ENCODE peak calls at places on chromosome 1, in ten cellular contexts. E is H1, X is Peyer's patch, V is adrenal gland, I is uterus, D is breast epithelium, J is heart left ventricle, R is sigmoid colon, K is IMR-90, F is esophagus squamous epithelium. Z is an unnamed sample.

GRCh38 chr1:2316451-2316940 is 74.9 kb downstream of the MORN1 start:
- DNase-seq in I (no peak), F (no peak), D (no peak), X (no peak), E (no peak), R (no peak), K (peak; percentile 47), J (no peak), V (no peak), Z (no peak)

GRCh38 chr1:218967836-218968235 is 205.8 kb upstream of the LYPLAL1 start:
- DNase-seq in E (no peak), R (no peak), F (no peak), D (no peak), X (no peak), V (no peak), K (peak; percentile 39), I (no peak), J (no peak), Z (no peak)

GRCh38 chr1:40032240-40032891 is 8.2 kb upstream of the CAP1 start:
- DNase-seq in K (peak; percentile 76), F (no peak), V (no peak), D (no peak), R (no peak), I (peak; percentile 53), E (no peak), J (peak; percentile 41), X (peak; percentile 88), Z (peak; percentile 70)

GRCh38 chr1:63173161-63173560 is 149.2 kb upstream of the FOXD3 start:
- DNase-seq in E (no peak), J (no peak), I (no peak), D (no peak), X (no peak), F (no peak), R (no peak), V (no peak), K (no peak), Z (no peak)

GRCh38 chr1:220843481-220844011 is 35.7 kb upstream of the HLX start:
- DNase-seq in E (no peak), F (no peak), I (peak; percentile 51), J (peak; percentile 86), X (peak; percentile 50), R (peak; percentile 86), V (peak; percentile 30), K (peak; percentile 55), D (no peak), Z (no peak)

GRCh38 chr1:213120386-213120785 is 69.3 kb downstream of the RPS6KC1 start:
- DNase-seq in K (peak; percentile 19), I (no peak), X (no peak), D (no peak), V (no peak), R (no peak), J (no peak), E (no peak), F (no peak), Z (no peak)

GRCh38 chr1:48916121-48917069 is 139.7 kb upstream of the BEND5 start:
- DNase-seq in F (no peak), X (no peak), I (no peak), J (no peak), V (peak; percentile 19), K (peak; percentile 2), D (no peak), R (no peak), E (peak; percentile 27), Z (peak; percentile 7)

GRCh38 chr1:53356637-53357036 is 28.8 kb upstream of the LRP8 start:
- DNase-seq in X (no peak), R (no peak), E (no peak), F (no peak), K (no peak), D (no peak), I (no peak), V (no peak), J (no peak), Z (no peak)

GRCh38 chr1:86913896-86914634 is at the start of gene SELENOF:
- DNase-seq in F (peak; percentile 96), E (peak; percentile 100), V (peak; percentile 100), I (peak; percentile 99), K (peak; percentile 100), D (peak; percentile 98), R (peak; percentile 99), J (peak; percentile 99), X (peak; percentile 100), Z (peak; percentile 100)
- TF ChIP-seq POLR2A in F (peak; percentile 43), E (peak; percentile 83), V (peak; percentile 24), I (peak; percentile 11), K (peak; percentile 83), D (no peak), R (no peak), J (peak; percentile 30), X (peak; percentile 37), Z (peak; percentile 91)

DNA sequence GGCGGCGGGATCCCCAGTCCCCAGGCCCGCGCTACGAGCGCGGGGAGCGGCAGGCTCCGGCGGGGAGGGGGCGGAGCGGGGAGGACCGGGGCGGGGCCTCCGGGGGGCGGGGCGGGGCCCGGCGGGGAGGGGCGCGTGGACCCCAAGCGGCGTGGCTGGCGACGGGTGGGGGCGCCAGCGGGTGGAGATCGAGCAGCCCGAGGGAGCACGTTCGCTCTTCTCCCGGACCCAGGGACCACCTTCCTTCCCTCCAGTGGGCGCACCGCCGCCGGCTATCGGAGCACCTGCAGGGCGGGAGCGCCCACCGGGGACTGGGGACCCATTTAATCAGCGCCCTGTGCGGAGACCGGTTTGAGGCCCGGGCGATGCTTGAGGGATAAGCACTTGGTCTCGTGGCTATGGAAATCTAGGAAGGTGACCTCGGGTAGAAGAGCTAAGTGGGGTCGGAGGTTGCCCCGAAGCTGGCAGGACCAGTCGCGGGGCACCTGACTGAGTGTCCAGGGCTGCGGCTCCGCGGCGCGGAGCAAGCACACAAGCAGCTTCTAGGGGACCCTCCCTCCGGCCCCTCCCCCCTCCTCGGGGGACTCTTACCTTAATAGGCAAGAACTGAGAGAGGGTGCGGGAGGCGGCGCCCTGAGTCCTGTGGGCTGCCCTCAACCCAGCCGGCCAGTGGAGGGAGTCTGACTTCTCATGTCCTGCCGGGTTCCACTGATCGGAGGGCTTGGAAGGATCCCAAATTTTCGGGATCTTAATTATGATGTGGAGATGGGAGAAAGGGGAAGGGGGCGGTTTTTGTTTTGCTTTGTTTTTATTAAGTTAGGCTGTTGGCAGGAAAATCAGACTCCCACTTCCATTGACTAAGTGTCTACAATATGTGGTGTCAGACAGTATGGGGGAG is at the start of gene TSPAN2:
- DNase-seq in J (peak; percentile 78), K (peak; percentile 59), D (peak; percentile 60), R (peak; percentile 98), V (peak; percentile 27), E (peak; percentile 91), I (peak; percentile 97), X (peak; percentile 76), F (no peak), Z (peak; percentile 45)
- TF ChIP-seq POLR2A in J (no peak), K (no peak), D (no peak), R (peak; percentile 87), V (no peak), E (peak; percentile 93), I (peak; percentile 74), X (no peak), F (no peak), Z (no peak)

GRCh38 chr1:224201853-224202252 is 18.8 kb downstream of the DEGS1 start:
- DNase-seq in V (no peak), R (no peak), K (no peak), J (no peak), D (no peak), X (no peak), I (no peak), F (no peak), E (no peak), Z (no peak)

GRCh38 chr1:224199679-224200078 is 16.6 kb downstream of the DEGS1 start:
- DNase-seq in K (no peak), V (no peak), D (no peak), J (no peak), E (no peak), R (no peak), I (no peak), F (no peak), X (no peak), Z (no peak)

GRCh38 chr1:224203243-224204016 is 20.4 kb downstream of the DEGS1 start:
- DNase-seq in F (no peak), X (peak; percentile 79), E (no peak), I (no peak), V (peak; percentile 24), J (peak; percentile 56), R (peak; percentile 70), D (no peak), K (peak; percentile 83), Z (no peak)

GRCh38 chr1:224201336-224201735 is 18.3 kb downstream of the DEGS1 start:
- DNase-seq in R (no peak), V (no peak), D (no peak), J (no peak), X (no peak), I (no peak), E (no peak), F (no peak), K (no peak), Z (no peak)

GRCh38 chr1:224205438-224205840 is 22.4 kb downstream of the DEGS1 start:
- DNase-seq in J (no peak), X (peak; percentile 55), D (no peak), I (no peak), R (no peak), K (peak; percentile 91), F (no peak), V (no peak), E (no peak), Z (peak; percentile 56)
- TF ChIP-seq POLR2A in J (no peak), X (no peak), D (no peak), I (no peak), R (no peak), K (no peak), F (no peak), V (no peak), E (no peak), Z (no peak)

GRCh38 chr1:203276408-203276807 is 28.9 kb upstream of the BTG2 start:
- DNase-seq in V (no peak), R (no peak), X (no peak), I (peak; percentile 27), F (no peak), J (no peak), E (no peak), D (no peak), K (no peak), Z (no peak)

GRCh38 chr1:203280061-203280460 is 25.3 kb upstream of the BTG2 start:
- DNase-seq in I (peak; percentile 14), E (no peak), V (no peak), X (no peak), F (no peak), K (no peak), J (no peak), R (no peak), D (peak; percentile 12), Z (no peak)

GRCh38 chr1:203278885-203279406 is 26.4 kb upstream of the BTG2 start:
- DNase-seq in V (no peak), D (no peak), I (no peak), X (no peak), R (no peak), J (no peak), E (no peak), F (no peak), K (no peak), Z (no peak)

GRCh38 chr1:203276916-203277535 is 28.3 kb upstream of the BTG2 start:
- DNase-seq in F (no peak), V (no peak), R (peak; percentile 86), K (no peak), D (peak; percentile 36), I (peak; percentile 61), X (peak; percentile 47), J (no peak), E (no peak), Z (no peak)

DNA sequence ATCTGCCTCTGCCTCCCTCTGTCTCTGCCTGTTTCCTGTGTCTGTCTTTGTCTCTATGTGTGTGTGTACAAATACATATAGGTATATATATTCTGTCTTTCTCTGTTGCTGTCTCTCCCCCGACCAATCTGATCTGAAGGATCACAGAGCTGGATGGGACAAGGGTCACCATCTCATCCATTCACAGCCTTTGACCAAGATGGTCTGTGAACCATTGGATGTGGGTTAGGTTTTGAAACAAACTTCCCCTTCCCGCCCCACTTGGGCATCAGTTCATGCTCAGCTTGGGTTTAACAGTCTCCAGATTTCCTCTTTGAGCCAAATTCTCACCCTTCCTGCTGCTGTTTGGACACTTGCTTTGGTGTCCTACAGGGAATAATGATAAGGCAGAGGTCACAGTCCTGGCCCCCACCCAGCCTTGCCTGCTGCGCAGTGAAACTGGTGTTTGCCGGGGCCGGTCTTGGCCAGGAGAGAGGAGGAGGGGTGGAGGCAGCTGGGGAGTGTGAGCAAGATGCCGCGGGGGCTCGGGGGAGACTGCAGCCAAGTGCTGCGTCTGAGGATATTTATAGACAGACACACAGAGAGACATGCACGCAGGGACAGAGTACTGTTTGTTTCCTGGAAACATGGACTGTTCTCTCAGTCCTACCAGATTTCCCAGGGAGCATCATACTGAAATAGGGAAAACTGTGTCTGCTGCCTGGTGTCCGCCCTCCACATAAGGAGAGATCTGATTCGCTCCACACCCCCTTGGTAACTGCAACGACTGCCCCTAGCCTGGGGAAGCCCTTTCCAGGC is 27.0 kb upstream of the BTG2 start:
- DNase-seq in R (peak; percentile 99), E (no peak), F (no peak), D (peak; percentile 91), X (peak; percentile 87), I (peak; percentile 98), J (peak; percentile 96), V (peak; percentile 87), K (peak; percentile 81), Z (no peak)
- TF ChIP-seq POLR2A in R (peak; percentile 38), E (no peak), F (no peak), D (peak; percentile 18), X (peak; percentile 24), I (peak; percentile 68), J (no peak), V (peak; percentile 68), K (peak; percentile 60), Z (no peak)